ENCODE peak calls at places on chromosomes 2 and 18, in five cellular contexts. J is A549, Z is mammary epithelial cell, Y is thoracic aorta, P is heart right ventricle. U is an unnamed sample.

GRCh38 chr2:138615257-138615656 is 113.7 kb downstream of the SPOPL start:
- DNase-seq in J (peak), Z (peak), Y (no peak), P (no peak), U (no peak)

GRCh38 chr2:43469094-43469493 is 126.7 kb downstream of the THADA start:
- DNase-seq in J (no peak), Z (no peak), Y (no peak), P (no peak), U (no peak)

GRCh38 chr2:120957905-120958304 is 222.2 kb downstream of the GLI2 start:
- DNase-seq in J (no peak), Z (no peak), Y (no peak), P (peak), U (no peak)

GRCh38 chr18:78743078-78743477 is 236.5 kb upstream of the SALL3 start:
- DNase-seq in J (no peak), Z (no peak), Y (no peak), P (no peak), U (no peak)

GRCh38 chr18:58267493-58267892 is 223.5 kb downstream of the NEDD4L start:
- DNase-seq in J (no peak), Z (peak), Y (no peak), P (no peak), U (no peak)

GRCh38 chr18:51235011-51235789 is 37.7 kb upstream of the MEX3C start:
- DNase-seq in J (peak), Z (peak), Y (no peak), P (no peak), U (no peak)

GRCh38 chr2:222180619-222181018 is 118.2 kb downstream of the PAX3 start:
- DNase-seq in J (no peak), Z (no peak), Y (no peak), P (no peak), U (no peak)

GRCh38 chr18:28884304-28884703 is 707.4 kb upstream of the CDH2 start:
- DNase-seq in J (no peak), Z (peak), Y (no peak), P (no peak), U (no peak)

GRCh38 chr2:157509755-157510154 is 65.9 kb upstream of the CYTIP start:
- DNase-seq in J (no peak), Z (no peak), Y (no peak), P (no peak), U (no peak)

GRCh38 chr2:96642564-96643350 is at the start of gene FER1L5:
- DNase-seq in J (no peak), Z (no peak), Y (no peak), P (no peak), U (no peak)

GRCh38 chr2:230411484-230412368 is 4.3 kb upstream of the SP100 start:
- DNase-seq in J (peak), Z (peak), Y (no peak), P (peak), U (peak)
- TF ChIP-seq CTCF in J (no peak), Z (no peak), Y (no peak), P (no peak), U (no peak)

GRCh38 chr2:7881038-7881437 is 800.8 kb upstream of the ID2 start:
- DNase-seq in J (no peak), Z (no peak), Y (no peak), P (no peak), U (no peak)
- H3K4me3 ChIP-seq in J (no peak), Z (no peak), Y (no peak), P (no peak), U (no peak)

DNA sequence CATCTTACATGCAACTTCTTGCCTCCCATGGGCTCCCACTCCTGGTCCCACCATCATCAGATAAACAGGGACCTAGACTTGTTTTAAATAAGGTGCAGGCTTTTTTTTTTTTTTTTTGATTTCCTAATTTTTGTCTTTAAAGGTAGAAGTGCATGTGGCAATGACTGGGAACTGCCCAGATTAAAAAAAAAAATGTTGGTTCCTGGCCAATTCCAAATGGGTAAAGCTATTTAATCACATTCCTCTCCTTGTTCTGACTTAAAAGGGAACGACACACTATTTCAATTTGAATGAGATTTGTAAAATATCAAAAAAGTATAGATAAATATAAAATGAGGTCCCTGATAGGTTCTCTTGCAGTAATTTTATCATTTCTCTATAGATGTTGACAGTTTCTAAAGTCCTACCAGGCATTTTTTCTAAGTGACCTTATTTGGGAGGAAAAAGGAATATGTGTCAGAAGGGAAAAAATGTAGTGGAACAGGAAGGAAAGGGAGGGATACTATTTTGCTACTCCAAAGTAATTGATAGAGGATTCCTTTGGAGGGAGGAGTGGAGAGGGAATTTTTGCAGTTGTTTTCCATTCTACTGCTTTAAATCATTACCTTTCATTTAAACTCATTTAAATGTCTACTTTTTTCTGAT is 43.3 kb downstream of the DDX1 start:
- DNase-seq in J (no peak), Z (no peak), Y (no peak), P (no peak), U (no peak)
- TF ChIP-seq CTCF in J (no peak), Z (no peak), Y (no peak), P (no peak), U (no peak)

GRCh38 chr2:47309952-47310800 is 92.8 kb upstream of the MSH2 start:
- DNase-seq in J (no peak), Z (no peak), Y (no peak), P (no peak), U (no peak)
- H3K4me3 ChIP-seq in J (no peak), Z (no peak), Y (no peak), P (no peak), U (no peak)

U was measured in CD8-positive, alpha-beta T cell.